ENCODE peak calls at places on chromosomes 7 and 10, in six cellular contexts. T is immature natural killer cell; Z is T-helper 9 cell; E is stimulated activated CD4-positive, alpha-beta T cell treated with anti-CD3 and anti-CD28 coated beads, Interleukin-15, amount 100 ng/mL, for 48 hours; U is GM04504; D is fibroblast of gingiva. K is an unnamed sample.

GRCh38 chr10:23981520-23982309 is 227.2 kb upstream of the KIAA1217 start:
- DNase-seq in T (no peak), Z (no peak), E (no peak), U (no peak), D (no peak), K (no peak)

GRCh38 chr7:30252885-30253795 is 31.3 kb upstream of the ZNRF2 start:
- DNase-seq in T (no peak), Z (no peak), E (no peak), U (no peak), D (peak), K (no peak)

GRCh38 chr7:44401692-44402091 is 76.3 kb upstream of the CAMK2B start:
- DNase-seq in T (no peak), Z (no peak), E (no peak), U (no peak), D (no peak), K (no peak)

GRCh38 chr10:61642692-61643091 is 20.0 kb upstream of the CABCOCO1 start:
- DNase-seq in T (no peak), Z (no peak), E (no peak), U (peak), D (peak), K (no peak)

GRCh38 chr10:46286991-46287693 is at the start of gene ANTXRL:
- DNase-seq in T (no peak), Z (no peak), E (no peak), U (no peak), D (no peak), K (no peak)

GRCh38 chr7:906776-907157 is 30.4 kb downstream of the GET4 start:
- DNase-seq in T (no peak), Z (no peak), E (no peak), U (no peak), D (no peak), K (no peak)

GRCh38 chr7:141017555-141017954 is 2.8 kb upstream of the MRPS33 start:
- DNase-seq in T (no peak), Z (no peak), E (no peak), U (no peak), D (no peak), K (no peak)

GRCh38 chr10:114087655-114088054 is 44.0 kb downstream of the ADRB1 start:
- DNase-seq in T (no peak), Z (no peak), E (no peak), U (no peak), D (no peak), K (no peak)

GRCh38 chr10:116670706-116671105 is 50.0 kb downstream of the PNLIPRP2 start:
- DNase-seq in T (no peak), Z (no peak), E (no peak), U (no peak), D (no peak), K (no peak)

GRCh38 chr7:107856806-107857540 is 34.0 kb upstream of the DLD start:
- DNase-seq in T (peak), Z (peak), E (no peak), U (no peak), D (no peak), K (no peak)

GRCh38 chr7:108570146-108570755 is 577 bp downstream of the DNAJB9 start:
- DNase-seq in T (peak), Z (peak), E (peak), U (no peak), D (peak), K (peak)

GRCh38 chr10:73537709-73538108 is 41.9 kb upstream of the PPP3CB start:
- DNase-seq in T (no peak), Z (no peak), E (no peak), U (no peak), D (no peak), K (no peak)

GRCh38 chr7:129989466-129989865 is 36.7 kb upstream of the UBE2H start:
- DNase-seq in T (no peak), Z (no peak), E (peak), U (no peak), D (no peak), K (no peak)

GRCh38 chr10:118308664-118309063 is 33.5 kb downstream of the FAM204A start:
- DNase-seq in T (no peak), Z (no peak), E (no peak), U (no peak), D (no peak), K (no peak)

GRCh38 chr10:74977913-74978847 is 133.3 kb upstream of the SAMD8 start:
- DNase-seq in T (peak), Z (no peak), E (peak), U (no peak), D (no peak), K (no peak)

GRCh38 chr7:44274623-44274975 is 50.8 kb downstream of the CAMK2B start:
- DNase-seq in T (no peak), Z (no peak), E (no peak), U (no peak), D (no peak), K (no peak)

GRCh38 chr7:6367701-6368211 is 80.0 kb downstream of the DAGLB start:
- DNase-seq in T (no peak), Z (no peak), E (no peak), U (no peak), D (peak), K (peak)

GRCh38 chr10:71394926-71395562 is 1.7 kb upstream of the CDH23 start:
- DNase-seq in T (no peak), Z (no peak), E (no peak), U (no peak), D (no peak), K (no peak)

GRCh38 chr7:127968547-127968946 is 62.7 kb downstream of the LRRC4 start:
- DNase-seq in T (no peak), Z (no peak), E (no peak), U (no peak), D (peak), K (no peak)

GRCh38 chr7:96719164-96719563 is 9.5 kb upstream of the SEM1 start:
- DNase-seq in T (no peak), Z (no peak), E (no peak), U (no peak), D (no peak), K (no peak)

GRCh38 chr7:154591544-154591943 is 411.4 kb downstream of the PAXIP1 start:
- DNase-seq in T (no peak), Z (no peak), E (no peak), U (no peak), D (no peak), K (no peak)

GRCh38 chr10:98096316-98096715 is 38.1 kb upstream of the R3HCC1L start:
- DNase-seq in T (no peak), Z (no peak), E (no peak), U (no peak), D (no peak), K (no peak)

GRCh38 chr10:124287071-124287685 is 131.5 kb downstream of the OAT start:
- DNase-seq in T (no peak), Z (no peak), E (no peak), U (no peak), D (no peak), K (no peak)

GRCh38 chr7:157425137-157425731 is 88.4 kb downstream of the DNAJB6 start:
- DNase-seq in T (no peak), Z (no peak), E (no peak), U (no peak), D (no peak), K (no peak)

GRCh38 chr7:2024227-2024918 is 208.4 kb downstream of the MAD1L1 start:
- DNase-seq in T (no peak), Z (no peak), E (no peak), U (no peak), D (no peak), K (peak)

GRCh38 chr10:28842321-28842720 is 165.0 kb downstream of the BAMBI start:
- DNase-seq in T (no peak), Z (no peak), E (no peak), U (peak), D (no peak), K (peak)

GRCh38 chr10:47063858-47064257 is 152.6 kb downstream of the PTPN20 start:
- DNase-seq in T (no peak), Z (no peak), E (no peak), U (no peak), D (no peak), K (no peak)

GRCh38 chr7:117484988-117485655 is 5.3 kb downstream of the CFTR start:
- DNase-seq in T (no peak), Z (no peak), E (no peak), U (no peak), D (no peak), K (no peak)

GRCh38 chr10:120943542-120943941 is 92.4 kb downstream of the WDR11 start:
- DNase-seq in T (no peak), Z (no peak), E (no peak), U (no peak), D (no peak), K (no peak)

GRCh38 chr10:99681553-99681952 is 22.2 kb downstream of the ENTPD7 start:
- DNase-seq in T (no peak), Z (no peak), E (no peak), U (peak), D (peak), K (no peak)

GRCh38 chr10:131908151-131908550 is 7.3 kb downstream of the PPP2R2D start:
- DNase-seq in T (no peak), Z (no peak), E (no peak), U (no peak), D (no peak), K (no peak)

GRCh38 chr7:155635817-155636216 is 8.6 kb upstream of the RBM33 start:
- DNase-seq in T (no peak), Z (no peak), E (no peak), U (no peak), D (no peak), K (no peak)

GRCh38 chr7:28595081-28595480 is 182.8 kb downstream of the CREB5 start:
- DNase-seq in T (no peak), Z (no peak), E (no peak), U (no peak), D (no peak), K (no peak)

GRCh38 chr7:79749851-79750250 is 296.4 kb upstream of the MAGI2 start:
- DNase-seq in T (no peak), Z (no peak), E (no peak), U (no peak), D (no peak), K (no peak)

GRCh38 chr7:93092757-93093370 is 24.9 kb downstream of the SAMD9 start:
- DNase-seq in T (no peak), Z (no peak), E (no peak), U (peak), D (peak), K (peak)